ENCODE peak calls at places on chromosomes 2 and 18, in eight cellular contexts. O is GM13976; S is left lung; F is HTR-8/SVneo; U is AG09319; H is lower lobe of right lung; R is NCI-H1092 treated with DMSO at 0.1 percent for 48 hours; G is CD4-positive, alpha-beta memory T cell. X is an unnamed sample.

GRCh38 chr2:149068996-149069888 is 30.7 kb downstream of the LYPD6B start:
- DNase-seq in G (peak), O (no peak), S (no peak), F (no peak), H (no peak), U (peak), R (no peak), X (no peak)

GRCh38 chr2:171583566-171583965 is 61.3 kb downstream of the CYBRD1 start:
- DNase-seq in S (no peak), F (no peak), R (no peak), H (no peak), O (no peak), U (no peak), G (no peak), X (no peak)

GRCh38 chr2:24021122-24021998 is 11.5 kb downstream of the MFSD2B start:
- DNase-seq in U (no peak), O (no peak), H (no peak), S (no peak), G (no peak), R (no peak), F (no peak), X (peak)

GRCh38 chr2:59933948-59934347 is 619.5 kb downstream of the BCL11A start:
- DNase-seq in G (no peak), O (no peak), S (no peak), U (no peak), H (no peak), R (no peak), F (no peak), X (no peak)

GRCh38 chr2:66897181-66897580 is 462.3 kb downstream of the MEIS1 start:
- DNase-seq in S (no peak), U (no peak), R (no peak), H (no peak), G (no peak), F (no peak), O (no peak), X (no peak)

GRCh38 chr2:218470454-218470853 is 51.5 kb downstream of the VIL1 start:
- DNase-seq in H (no peak), S (no peak), U (no peak), R (no peak), O (no peak), F (no peak), G (no peak), X (no peak)

GRCh38 chr2:46540496-46541342 is 61.4 kb downstream of the TMEM247 start:
- DNase-seq in O (no peak), U (no peak), F (peak), R (no peak), H (no peak), S (no peak), G (no peak), X (no peak)

GRCh38 chr2:41579811-41580210 is 468.0 kb upstream of the PKDCC start:
- DNase-seq in U (no peak), H (no peak), S (no peak), R (no peak), G (no peak), O (no peak), F (no peak), X (no peak)

GRCh38 chr18:35871337-35871736 is 101.1 kb upstream of the RMP24 start:
- DNase-seq in S (no peak), R (no peak), F (no peak), G (no peak), H (no peak), U (no peak), O (no peak), X (no peak)

GRCh38 chr2:9613291-9613690 is 17.5 kb downstream of the YWHAQ start:
- DNase-seq in F (no peak), H (no peak), S (no peak), O (no peak), G (no peak), U (peak), R (no peak), X (no peak)

GRCh38 chr2:112001942-112002341 is 53.1 kb upstream of the TMEM87B start:
- DNase-seq in U (no peak), G (no peak), R (no peak), O (no peak), S (no peak), F (no peak), H (no peak), X (no peak)

GRCh38 chr2:96264086-96264485 is 1.7 kb downstream of the TMEM127 start:
- DNase-seq in S (no peak), R (no peak), F (no peak), H (no peak), G (no peak), O (no peak), U (no peak), X (no peak)

GRCh38 chr2:55768991-55769390 is 75.3 kb upstream of the PNPT1 start:
- DNase-seq in S (no peak), R (no peak), F (no peak), U (no peak), O (no peak), H (no peak), G (no peak), X (no peak)

GRCh38 chr2:86038291-86039081 is 67.2 kb downstream of the POLR1A start:
- DNase-seq in R (no peak), G (peak), U (no peak), S (no peak), F (no peak), O (no peak), H (no peak), X (no peak)

GRCh38 chr18:9627642-9628041 is 13.3 kb upstream of the PPP4R1 start:
- DNase-seq in F (no peak), U (no peak), G (no peak), H (no peak), O (no peak), R (no peak), S (no peak), X (no peak)

GRCh38 chr2:215619989-215620388 is 184.1 kb upstream of the FN1 start:
- DNase-seq in O (no peak), U (no peak), R (no peak), G (no peak), S (peak), F (no peak), H (peak), X (no peak)

GRCh38 chr18:57439617-57439975 is 4.4 kb downstream of the ONECUT2 start:
- DNase-seq in O (peak), R (no peak), G (no peak), H (no peak), S (peak), F (no peak), U (no peak), X (no peak)

GRCh38 chr18:354456-354855 is 86.6 kb upstream of the THOC1 start:
- DNase-seq in H (no peak), S (no peak), O (no peak), G (no peak), U (no peak), R (no peak), F (no peak), X (no peak)

GRCh38 chr18:57441395-57441794 is 6.2 kb downstream of the ONECUT2 start:
- DNase-seq in H (no peak), R (no peak), O (peak), G (no peak), S (no peak), U (no peak), F (no peak), X (no peak)